ENCODE peak calls at places on chromosome 2, in seven cellular contexts. One of them, this sample, is unnamed.

GRCh38 chr2:44817673-44818335 is 123.7 kb upstream of the SIX3 start:
- DNase-seq in ovary: no peak
- DNase-seq in GM23338: no peak
- DNase-seq in IMR-90: no peak
- DNase-seq in right cardiac atrium: no peak
- DNase-seq in adrenal gland: no peak
- DNase-seq in CD4-positive, alpha-beta memory T cell: no peak
- DNase-seq in this sample: no peak

GRCh38 chr2:42863320-42863719 is 70.9 kb upstream of the HAAO start:
- DNase-seq in ovary: no peak
- DNase-seq in GM23338: no peak
- DNase-seq in IMR-90: no peak
- DNase-seq in right cardiac atrium: no peak
- DNase-seq in adrenal gland: no peak
- DNase-seq in CD4-positive, alpha-beta memory T cell: no peak
- DNase-seq in this sample: no peak

GRCh38 chr2:12567411-12567810 is 149.3 kb upstream of the TRIB2 start:
- DNase-seq in ovary: no peak
- DNase-seq in GM23338: no peak
- DNase-seq in IMR-90: no peak
- DNase-seq in right cardiac atrium: no peak
- DNase-seq in adrenal gland: no peak
- DNase-seq in CD4-positive, alpha-beta memory T cell: no peak
- DNase-seq in this sample: no peak

GRCh38 chr2:159880729-159881128 is 82.7 kb upstream of the CD302 start:
- DNase-seq in ovary: no peak
- DNase-seq in GM23338: peak; percentile 34
- DNase-seq in IMR-90: no peak
- DNase-seq in right cardiac atrium: no peak
- DNase-seq in adrenal gland: no peak
- DNase-seq in CD4-positive, alpha-beta memory T cell: no peak
- DNase-seq in this sample: no peak

GRCh38 chr2:74440378-74441110 is 1.2 kb downstream of the RTKN start:
- DNase-seq in ovary: peak; percentile 67
- DNase-seq in GM23338: peak; percentile 95
- DNase-seq in IMR-90: peak; percentile 81
- DNase-seq in right cardiac atrium: peak; percentile 97
- DNase-seq in adrenal gland: peak; percentile 85
- DNase-seq in CD4-positive, alpha-beta memory T cell: no peak
- DNase-seq in this sample: no peak

GRCh38 chr2:219552382-219553167 is 8.7 kb downstream of the TMEM198 start:
- DNase-seq in ovary: peak; percentile 96
- DNase-seq in GM23338: peak; percentile 96
- DNase-seq in IMR-90: peak; percentile 65
- DNase-seq in right cardiac atrium: peak; percentile 96
- DNase-seq in adrenal gland: peak; percentile 77
- DNase-seq in CD4-positive, alpha-beta memory T cell: peak; percentile 76
- DNase-seq in this sample: peak; percentile 73

GRCh38 chr2:56357655-56358295 is 174.0 kb downstream of the CCDC85A start:
- DNase-seq in ovary: no peak
- DNase-seq in GM23338: no peak
- DNase-seq in IMR-90: peak; percentile 4
- DNase-seq in right cardiac atrium: no peak
- DNase-seq in adrenal gland: no peak
- DNase-seq in CD4-positive, alpha-beta memory T cell: no peak
- DNase-seq in this sample: no peak

GRCh38 chr2:43086451-43087221 is 139.8 kb downstream of the ZFP36L2 start:
- DNase-seq in ovary: peak; percentile 61
- DNase-seq in GM23338: peak; percentile 11
- DNase-seq in IMR-90: peak; percentile 100
- DNase-seq in right cardiac atrium: peak; percentile 85
- DNase-seq in adrenal gland: peak; percentile 80
- DNase-seq in CD4-positive, alpha-beta memory T cell: no peak
- DNase-seq in this sample: no peak

GRCh38 chr2:84427235-84428138 is 31.6 kb downstream of the SUCLG1 start:
- DNase-seq in ovary: no peak
- DNase-seq in GM23338: no peak
- DNase-seq in IMR-90: peak; percentile 31
- DNase-seq in right cardiac atrium: no peak
- DNase-seq in adrenal gland: no peak
- DNase-seq in CD4-positive, alpha-beta memory T cell: no peak
- DNase-seq in this sample: no peak

GRCh38 chr2:35410431-35411061 is 945.0 kb upstream of the CRIM1 start:
- DNase-seq in ovary: peak; percentile 39
- DNase-seq in GM23338: peak; percentile 70
- DNase-seq in IMR-90: peak; percentile 29
- DNase-seq in right cardiac atrium: peak; percentile 74
- DNase-seq in adrenal gland: peak; percentile 53
- DNase-seq in CD4-positive, alpha-beta memory T cell: peak; percentile 15
- DNase-seq in this sample: peak; percentile 5

GRCh38 chr2:171287606-171288005 is 126.9 kb upstream of the TLK1 start:
- DNase-seq in ovary: no peak
- DNase-seq in GM23338: no peak
- DNase-seq in IMR-90: peak; percentile 40
- DNase-seq in right cardiac atrium: no peak
- DNase-seq in adrenal gland: no peak
- DNase-seq in CD4-positive, alpha-beta memory T cell: no peak
- DNase-seq in this sample: no peak

GRCh38 chr2:167294775-167295140 is 406.5 kb downstream of the XIRP2 start:
- DNase-seq in ovary: no peak
- DNase-seq in GM23338: no peak
- DNase-seq in IMR-90: peak; percentile 22
- DNase-seq in right cardiac atrium: no peak
- DNase-seq in adrenal gland: no peak
- DNase-seq in CD4-positive, alpha-beta memory T cell: no peak
- DNase-seq in this sample: no peak

GRCh38 chr2:218991674-218992168 is 1.5 kb downstream of the CRYBA2 start:
- DNase-seq in ovary: no peak
- DNase-seq in GM23338: peak; percentile 45
- DNase-seq in IMR-90: peak; percentile 47
- DNase-seq in right cardiac atrium: no peak
- DNase-seq in adrenal gland: no peak
- DNase-seq in CD4-positive, alpha-beta memory T cell: no peak
- DNase-seq in this sample: no peak

GRCh38 chr2:99066075-99066557 is 75.4 kb upstream of the C2orf15 start:
- DNase-seq in ovary: no peak
- DNase-seq in GM23338: peak; percentile 62
- DNase-seq in IMR-90: peak; percentile 38
- DNase-seq in right cardiac atrium: no peak
- DNase-seq in adrenal gland: no peak
- DNase-seq in CD4-positive, alpha-beta memory T cell: peak; percentile 35
- DNase-seq in this sample: no peak

GRCh38 chr2:69340101-69340775 is 46.8 kb downstream of the GFPT1 start:
- DNase-seq in ovary: no peak
- DNase-seq in GM23338: no peak
- DNase-seq in IMR-90: peak; percentile 56
- DNase-seq in right cardiac atrium: no peak
- DNase-seq in adrenal gland: no peak
- DNase-seq in CD4-positive, alpha-beta memory T cell: no peak
- DNase-seq in this sample: no peak

GRCh38 chr2:100730290-100730868 is 89.6 kb upstream of the NPAS2 start:
- DNase-seq in ovary: no peak
- DNase-seq in GM23338: peak; percentile 81
- DNase-seq in IMR-90: peak; percentile 77
- DNase-seq in right cardiac atrium: peak; percentile 82
- DNase-seq in adrenal gland: peak; percentile 71
- DNase-seq in CD4-positive, alpha-beta memory T cell: no peak
- DNase-seq in this sample: peak; percentile 27

GRCh38 chr2:227884511-227884947 is 13.1 kb downstream of the DAW1 start:
- DNase-seq in ovary: no peak
- DNase-seq in GM23338: peak; percentile 91
- DNase-seq in IMR-90: peak; percentile 72
- DNase-seq in right cardiac atrium: peak; percentile 85
- DNase-seq in adrenal gland: peak; percentile 54
- DNase-seq in CD4-positive, alpha-beta memory T cell: peak; percentile 46
- DNase-seq in this sample: no peak

GRCh38 chr2:128158171-128158570 is 67.2 kb downstream of the UGGT1 start:
- DNase-seq in ovary: no peak
- DNase-seq in GM23338: no peak
- DNase-seq in IMR-90: no peak
- DNase-seq in right cardiac atrium: no peak
- DNase-seq in adrenal gland: no peak
- DNase-seq in CD4-positive, alpha-beta memory T cell: no peak
- DNase-seq in this sample: no peak

GRCh38 chr2:128160616-128161275 is 69.7 kb downstream of the UGGT1 start:
- DNase-seq in ovary: no peak
- DNase-seq in GM23338: no peak
- DNase-seq in IMR-90: no peak
- DNase-seq in right cardiac atrium: no peak
- DNase-seq in adrenal gland: no peak
- DNase-seq in CD4-positive, alpha-beta memory T cell: no peak
- DNase-seq in this sample: no peak

GRCh38 chr2:128159437-128159836 is 68.4 kb downstream of the UGGT1 start:
- DNase-seq in ovary: no peak
- DNase-seq in GM23338: no peak
- DNase-seq in IMR-90: no peak
- DNase-seq in right cardiac atrium: no peak
- DNase-seq in adrenal gland: peak; percentile 72
- DNase-seq in CD4-positive, alpha-beta memory T cell: no peak
- DNase-seq in this sample: no peak

GRCh38 chr2:128157644-128158043 is 66.6 kb downstream of the UGGT1 start:
- DNase-seq in ovary: no peak
- DNase-seq in GM23338: no peak
- DNase-seq in IMR-90: no peak
- DNase-seq in right cardiac atrium: no peak
- DNase-seq in adrenal gland: no peak
- DNase-seq in CD4-positive, alpha-beta memory T cell: no peak
- DNase-seq in this sample: no peak

DNA sequence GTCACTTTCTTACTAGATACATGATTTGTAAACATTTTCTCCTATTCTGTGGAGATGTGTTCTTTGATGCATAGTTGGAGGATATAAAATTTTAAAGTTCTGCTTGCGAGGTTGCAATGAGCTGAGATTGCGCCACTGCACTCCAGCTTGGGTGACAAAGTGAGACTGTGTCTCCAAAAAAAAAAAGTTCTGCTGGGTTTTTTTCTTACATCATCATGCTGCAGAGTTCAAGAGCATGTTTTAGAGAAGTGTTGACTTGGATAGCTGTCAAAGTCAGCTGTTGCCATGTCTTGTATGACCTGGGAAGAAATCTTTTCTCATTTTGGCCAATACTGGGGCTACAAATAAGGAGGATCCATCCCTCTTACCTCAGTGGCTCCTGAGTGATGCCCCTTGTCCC is 71.3 kb downstream of the UGGT1 start:
- DNase-seq in ovary: no peak
- DNase-seq in GM23338: no peak
- DNase-seq in IMR-90: no peak
- DNase-seq in right cardiac atrium: peak; percentile 58
- DNase-seq in adrenal gland: peak; percentile 28
- DNase-seq in CD4-positive, alpha-beta memory T cell: no peak
- DNase-seq in this sample: no peak
- H3K4me3 ChIP-seq in ovary: no peak overlapping the region
- H3K4me3 ChIP-seq in GM23338: no peak overlapping the region
- H3K4me3 ChIP-seq in IMR-90: no peak overlapping the region
- H3K4me3 ChIP-seq in right cardiac atrium: no peak overlapping the region
- H3K4me3 ChIP-seq in adrenal gland: no peak overlapping the region
- H3K4me3 ChIP-seq in CD4-positive, alpha-beta memory T cell: no peak overlapping the region
- H3K4me3 ChIP-seq in this sample: no peak overlapping the region

GRCh38 chr2:239220976-239221375 is 179.8 kb downstream of the HDAC4 start:
- DNase-seq in ovary: peak; percentile 21
- DNase-seq in GM23338: no peak
- DNase-seq in IMR-90: no peak
- DNase-seq in right cardiac atrium: no peak
- DNase-seq in adrenal gland: peak; percentile 22
- DNase-seq in CD4-positive, alpha-beta memory T cell: no peak
- DNase-seq in this sample: no peak

GRCh38 chr2:239224249-239224605 is 176.6 kb downstream of the HDAC4 start:
- DNase-seq in ovary: no peak
- DNase-seq in GM23338: no peak
- DNase-seq in IMR-90: no peak
- DNase-seq in right cardiac atrium: no peak
- DNase-seq in adrenal gland: peak; percentile 4
- DNase-seq in CD4-positive, alpha-beta memory T cell: no peak
- DNase-seq in this sample: no peak

GRCh38 chr2:239222346-239223028 is 178.3 kb downstream of the HDAC4 start:
- DNase-seq in ovary: peak; percentile 19
- DNase-seq in GM23338: no peak
- DNase-seq in IMR-90: peak; percentile 47
- DNase-seq in right cardiac atrium: no peak
- DNase-seq in adrenal gland: peak; percentile 31
- DNase-seq in CD4-positive, alpha-beta memory T cell: no peak
- DNase-seq in this sample: peak; percentile 31

GRCh38 chr2:239223330-239224248 is 177.2 kb downstream of the HDAC4 start:
- DNase-seq in ovary: no peak
- DNase-seq in GM23338: no peak
- DNase-seq in IMR-90: peak; percentile 53
- DNase-seq in right cardiac atrium: peak; percentile 84
- DNase-seq in adrenal gland: peak; percentile 9
- DNase-seq in CD4-positive, alpha-beta memory T cell: no peak
- DNase-seq in this sample: no peak

GRCh38 chr2:239223029-239223329 is 177.8 kb downstream of the HDAC4 start:
- DNase-seq in ovary: peak; percentile 20
- DNase-seq in GM23338: no peak
- DNase-seq in IMR-90: peak; percentile 78
- DNase-seq in right cardiac atrium: no peak
- DNase-seq in adrenal gland: no peak
- DNase-seq in CD4-positive, alpha-beta memory T cell: no peak
- DNase-seq in this sample: no peak
- H3K4me1 ChIP-seq in ovary: peaks cover 40% of the 10 kb centered on the region
- H3K4me1 ChIP-seq in GM23338: peaks cover 28% of the 10 kb centered on the region
- H3K4me1 ChIP-seq in IMR-90: peaks cover 53% of the 10 kb centered on the region
- H3K4me1 ChIP-seq in right cardiac atrium: peaks cover 24% of the 10 kb centered on the region
- H3K4me1 ChIP-seq in adrenal gland: peaks cover 21% of the 10 kb centered on the region
- H3K4me1 ChIP-seq in CD4-positive, alpha-beta memory T cell: peaks cover 31% of the 10 kb centered on the region
- H3K4me1 ChIP-seq in this sample: peaks cover 55% of the 10 kb centered on the region

GRCh38 chr2:2586068-2586776 is 255.1 kb upstream of the MYT1L start:
- DNase-seq in ovary: no peak
- DNase-seq in GM23338: no peak
- DNase-seq in IMR-90: no peak
- DNase-seq in right cardiac atrium: no peak
- DNase-seq in adrenal gland: no peak
- DNase-seq in CD4-positive, alpha-beta memory T cell: no peak
- DNase-seq in this sample: no peak

GRCh38 chr2:2581331-2582159 is 250.5 kb upstream of the MYT1L start:
- DNase-seq in ovary: no peak
- DNase-seq in GM23338: no peak
- DNase-seq in IMR-90: no peak
- DNase-seq in right cardiac atrium: no peak
- DNase-seq in adrenal gland: no peak
- DNase-seq in CD4-positive, alpha-beta memory T cell: no peak
- DNase-seq in this sample: no peak

GRCh38 chr2:2579814-2580213 is 248.7 kb upstream of the MYT1L start:
- DNase-seq in ovary: no peak
- DNase-seq in GM23338: no peak
- DNase-seq in IMR-90: no peak
- DNase-seq in right cardiac atrium: no peak
- DNase-seq in adrenal gland: no peak
- DNase-seq in CD4-positive, alpha-beta memory T cell: no peak
- DNase-seq in this sample: no peak

GRCh38 chr2:2580341-2580740 is 249.3 kb upstream of the MYT1L start:
- DNase-seq in ovary: no peak
- DNase-seq in GM23338: no peak
- DNase-seq in IMR-90: no peak
- DNase-seq in right cardiac atrium: no peak
- DNase-seq in adrenal gland: no peak
- DNase-seq in CD4-positive, alpha-beta memory T cell: no peak
- DNase-seq in this sample: no peak

GRCh38 chr2:2582998-2583545 is 252.0 kb upstream of the MYT1L start:
- DNase-seq in ovary: no peak
- DNase-seq in GM23338: no peak
- DNase-seq in IMR-90: no peak
- DNase-seq in right cardiac atrium: no peak
- DNase-seq in adrenal gland: no peak
- DNase-seq in CD4-positive, alpha-beta memory T cell: no peak
- DNase-seq in this sample: no peak
- H3K27me3 ChIP-seq in ovary: no peaks in the 10 kb centered on the region
- H3K27me3 ChIP-seq in GM23338: no peaks in the 10 kb centered on the region
- H3K27me3 ChIP-seq in IMR-90: no peaks in the 10 kb centered on the region
- H3K27me3 ChIP-seq in right cardiac atrium: no peaks in the 10 kb centered on the region
- H3K27me3 ChIP-seq in adrenal gland: no peaks in the 10 kb centered on the region
- H3K27me3 ChIP-seq in CD4-positive, alpha-beta memory T cell: no peaks in the 10 kb centered on the region
- H3K27me3 ChIP-seq in this sample: no peaks in the 10 kb centered on the region

GRCh38 chr2:239156516-239157265 is 244.1 kb downstream of the HDAC4 start:
- DNase-seq in ovary: peak; percentile 7
- DNase-seq in GM23338: no peak
- DNase-seq in IMR-90: no peak
- DNase-seq in right cardiac atrium: no peak
- DNase-seq in adrenal gland: peak; percentile 9
- DNase-seq in CD4-positive, alpha-beta memory T cell: no peak
- DNase-seq in this sample: no peak
- H3K4me3 ChIP-seq in ovary: no peak overlapping the region
- H3K4me3 ChIP-seq in GM23338: no peak overlapping the region
- H3K4me3 ChIP-seq in IMR-90: no peak overlapping the region
- H3K4me3 ChIP-seq in right cardiac atrium: no peak overlapping the region
- H3K4me3 ChIP-seq in adrenal gland: no peak overlapping the region
- H3K4me3 ChIP-seq in CD4-positive, alpha-beta memory T cell: no peak overlapping the region
- H3K4me3 ChIP-seq in this sample: no peak overlapping the region